ENCODE peak calls at places on chromosomes 12 and 14, in five cellular contexts. Z, E, I, U and R are unnamed samples.
A peak's percentile ranks its signal among the peaks of the same experiment; 100 is the strongest.

GRCh38 chr14:71610797-71611196 is 321.4 kb upstream of the RGS6 start:
- DNase-seq in I (no peak), U (no peak), E (no peak), Z (no peak), R (no peak)

GRCh38 chr12:45178771-45179170 is 37.1 kb upstream of the ANO6 start:
- DNase-seq in Z (no peak), E (no peak), I (no peak), U (no peak), R (no peak)

GRCh38 chr12:32454866-32455265 is 55.5 kb downstream of the FGD4 start:
- DNase-seq in E (no peak), I (no peak), Z (peak; percentile 19), U (no peak), R (no peak)

GRCh38 chr14:38211258-38211735 is 3.6 kb downstream of the SSTR1 start:
- DNase-seq in E (no peak), I (no peak), Z (no peak), U (no peak), R (peak; percentile 77)

GRCh38 chr14:22977684-22978486 is 4.5 kb downstream of the AJUBA start:
- DNase-seq in U (peak; percentile 66), E (no peak), Z (peak; percentile 34), I (peak; percentile 85), R (peak; percentile 63)

GRCh38 chr12:26341481-26341880 is 146.1 kb downstream of the SSPN start:
- DNase-seq in U (no peak), Z (no peak), I (no peak), E (no peak), R (no peak)

GRCh38 chr12:50246873-50247612 is 36.3 kb downstream of the LIMA1 start:
- DNase-seq in E (peak; percentile 96), U (no peak), Z (peak; percentile 28), I (peak; percentile 53), R (peak; percentile 91)

GRCh38 chr12:49232940-49233841 is 31.7 kb upstream of the TUBA1C start:
- DNase-seq in E (no peak), Z (peak; percentile 11), I (peak; percentile 30), U (no peak), R (no peak)

GRCh38 chr12:116529048-116529447 is 30.1 kb upstream of the MAP1LC3B2 start:
- DNase-seq in E (no peak), U (peak; percentile 41), Z (no peak), I (no peak), R (no peak)

GRCh38 chr12:122983789-122984515 is 3.5 kb downstream of the ARL6IP4 start:
- DNase-seq in I (no peak), U (no peak), E (no peak), Z (no peak), R (no peak)

GRCh38 chr14:68405959-68406358 is 386.9 kb downstream of the ZFP36L1 start:
- DNase-seq in Z (no peak), U (no peak), E (no peak), I (no peak), R (no peak)

GRCh38 chr12:118330421-118331018 is 42.2 kb downstream of the TAOK3 start:
- DNase-seq in Z (no peak), E (no peak), U (no peak), I (peak; percentile 40), R (no peak)

GRCh38 chr12:118103231-118103600 is 595 bp downstream of the VSIG10 start:
- DNase-seq in E (no peak), U (no peak), Z (no peak), I (peak; percentile 24), R (peak; percentile 69)

GRCh38 chr14:68655021-68655811 is 137.7 kb downstream of the ZFP36L1 start:
- DNase-seq in U (peak; percentile 20), E (no peak), Z (no peak), I (no peak), R (no peak)

GRCh38 chr14:23154876-23155587 is 28.4 kb downstream of the SLC7A8 start:
- DNase-seq in I (peak; percentile 91), E (no peak), U (peak; percentile 80), Z (peak; percentile 91), R (peak; percentile 88)

GRCh38 chr12:52903855-52904508 is 894 bp downstream of the KRT8 start:
- DNase-seq in Z (peak; percentile 46), E (no peak), U (peak; percentile 50), I (peak; percentile 71), R (no peak)

GRCh38 chr14:103547455-103547940 is 15.0 kb downstream of the BAG5 start:
- DNase-seq in E (no peak), I (no peak), U (no peak), Z (no peak), R (peak; percentile 64)

GRCh38 chr14:56147980-56148901 is 30.0 kb downstream of the PELI2 start:
- DNase-seq in I (no peak), U (no peak), Z (no peak), E (no peak), R (no peak)

GRCh38 chr12:69987453-69988102 is 162.6 kb downstream of the MYRFL start:
- DNase-seq in Z (peak; percentile 5), E (no peak), U (no peak), I (no peak), R (no peak)

GRCh38 chr14:99619873-99620834 is 16.1 kb upstream of the CCDC85C start:
- DNase-seq in U (no peak), Z (no peak), E (no peak), I (peak; percentile 36), R (no peak)

GRCh38 chr14:97485172-97485571 is 688.0 kb downstream of the VRK1 start:
- DNase-seq in E (no peak), U (no peak), I (no peak), Z (no peak), R (no peak)

GRCh38 chr12:6461401-6462233 is 8.9 kb downstream of the VAMP1 start:
- DNase-seq in Z (peak; percentile 24), E (no peak), I (peak; percentile 92), U (peak; percentile 59), R (no peak)

GRCh38 chr14:102066041-102066451 is 20.8 kb downstream of the HSP90AA1 start:
- DNase-seq in Z (no peak), U (no peak), E (no peak), I (no peak), R (no peak)

GRCh38 chr14:61567838-61568571 is 127.3 kb upstream of the HIF1A start:
- DNase-seq in Z (no peak), I (no peak), U (no peak), E (no peak), R (no peak)

GRCh38 chr14:68307769-68308168 is 485.1 kb downstream of the ZFP36L1 start:
- DNase-seq in U (no peak), E (no peak), Z (peak; percentile 30), I (no peak), R (no peak)

GRCh38 chr12:3658327-3659163 is 94.4 kb downstream of the CRACR2A start:
- DNase-seq in I (no peak), Z (no peak), U (no peak), E (no peak), R (no peak)

GRCh38 chr12:119594772-119595445 is 1.3 kb downstream of the TMEM233 start:
- DNase-seq in Z (no peak), E (no peak), U (no peak), I (no peak), R (no peak)

GRCh38 chr12:63084501-63084900 is 66.5 kb downstream of the AVPR1A start:
- DNase-seq in E (no peak), Z (no peak), I (no peak), U (no peak), R (no peak)

GRCh38 chr12:52910248-52910883 is 5.5 kb upstream of the KRT8 start:
- DNase-seq in U (no peak), E (no peak), I (no peak), Z (no peak), R (no peak)

DNA sequence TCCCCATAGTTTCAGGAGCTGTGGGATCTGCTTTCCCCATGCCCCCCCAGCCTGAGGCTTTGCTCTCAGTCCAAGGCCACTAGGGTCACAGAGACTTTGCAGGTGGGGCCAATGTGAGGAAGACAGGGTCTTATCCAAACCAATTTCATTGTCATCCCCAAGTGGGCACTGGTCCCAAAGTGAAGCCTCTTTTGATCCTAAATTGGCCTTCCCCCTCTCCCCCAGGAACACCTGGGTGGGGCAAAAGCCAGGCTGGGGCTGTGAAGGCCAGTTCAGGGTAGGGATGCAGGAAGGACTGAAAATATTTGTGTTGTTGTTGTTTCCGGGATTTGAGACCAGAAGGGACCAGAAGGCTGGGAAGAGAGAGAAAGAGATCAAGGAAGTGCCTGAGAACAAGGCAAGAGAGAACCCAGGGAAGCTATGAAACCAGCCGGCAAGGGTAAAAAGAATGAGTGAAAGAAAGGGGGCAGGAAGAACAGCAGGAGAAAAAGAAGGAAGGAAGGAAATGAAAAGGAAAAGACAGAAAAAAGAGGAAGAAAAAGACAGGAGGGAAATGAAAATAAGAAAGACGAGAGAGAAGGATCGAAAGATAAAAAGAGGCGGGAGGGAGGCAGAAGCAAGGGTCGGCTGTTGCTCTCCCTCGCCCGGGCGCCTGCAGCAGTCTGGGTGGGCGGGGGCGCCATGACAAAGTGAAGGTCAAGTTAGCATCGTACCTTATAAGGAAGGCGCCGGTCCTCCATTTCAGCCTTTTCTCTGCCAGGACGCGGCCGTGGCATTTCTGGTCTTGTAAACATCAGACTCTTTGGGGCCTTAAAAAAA is 7.5 kb upstream of the HOXC11 start:
- DNase-seq in U (no peak), Z (no peak), E (no peak), I (no peak), R (no peak)
- H3K27ac ChIP-seq in U (no peak overlapping the region), Z (no peak overlapping the region), E (peak overlapping the region; percentile 100), I (no peak overlapping the region), R (no peak overlapping the region)

DNA sequence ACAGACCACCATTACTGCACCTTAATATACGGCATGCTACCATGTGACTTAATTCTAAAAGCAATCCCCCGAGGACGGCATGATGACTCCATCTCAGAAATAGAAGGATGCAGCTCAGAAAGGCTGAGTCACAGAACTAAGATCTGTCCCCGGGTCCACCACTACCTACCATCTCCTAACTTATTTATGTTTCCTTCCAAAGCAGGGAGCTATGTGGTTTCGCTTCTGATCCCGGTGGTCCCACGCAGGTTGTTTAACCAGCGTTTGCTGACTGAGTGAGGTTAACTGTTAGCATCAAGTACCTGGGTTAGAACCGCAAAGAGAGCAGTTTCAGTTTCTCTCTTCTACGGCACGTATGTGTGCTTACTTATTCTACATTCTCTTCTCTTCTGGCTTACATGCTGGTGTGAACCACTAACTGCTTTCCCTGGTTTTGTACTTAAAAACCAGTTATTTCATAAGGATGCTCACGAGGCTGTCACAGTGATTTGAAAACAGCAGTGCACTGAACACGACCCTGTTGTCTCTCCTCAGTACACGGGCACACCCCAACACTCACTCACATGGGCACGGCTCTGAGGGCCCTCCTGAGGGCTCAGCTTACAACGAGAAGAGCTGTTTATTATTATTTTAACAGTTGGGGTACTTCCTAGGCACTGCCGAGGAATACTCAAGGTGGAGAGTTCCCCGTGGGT is 66.7 kb downstream of the CCDC88C start:
- DNase-seq in E (no peak), U (no peak), I (no peak), Z (no peak), R (no peak)
- TF ChIP-seq POLR2AphosphoS5 in E (no peak), U (no peak), I (no peak), Z (no peak), R (no peak)

GRCh38 chr12:56721721-56722120 is 3.4 kb downstream of the NACA start:
- DNase-seq in Z (no peak), E (no peak), I (no peak), U (no peak), R (no peak)
- H3K27ac ChIP-seq in Z (peak overlapping the region; percentile 96), E (peak overlapping the region; percentile 100), I (no peak overlapping the region), U (peak overlapping the region; percentile 74), R (peak overlapping the region; percentile 98)

GRCh38 chr12:20028033-20028432 is 340.3 kb upstream of the PDE3A start:
- DNase-seq in U (no peak), Z (no peak), I (no peak), E (no peak), R (no peak)

DNA sequence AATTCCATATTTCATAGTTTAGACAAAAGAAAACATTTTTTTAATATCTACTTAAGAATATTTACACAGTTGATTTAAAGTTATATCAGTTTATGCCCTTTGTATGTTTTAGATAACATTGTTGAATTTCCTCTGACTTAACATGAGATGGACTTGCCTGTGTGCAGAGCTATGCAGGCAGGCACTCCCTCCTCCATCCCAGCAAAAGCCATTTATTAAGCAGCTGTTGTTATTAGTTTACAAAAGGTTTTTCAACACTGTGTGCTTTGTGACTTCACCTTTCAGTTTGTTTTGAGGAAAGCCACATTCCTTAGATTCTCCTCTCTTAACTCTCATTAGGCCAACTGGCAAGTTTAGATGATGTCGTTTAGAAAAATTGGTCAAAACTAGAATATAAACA is 337.5 kb upstream of the PDE3A start:
- DNase-seq in U (no peak), E (no peak), Z (no peak), I (no peak), R (no peak)
- TF ChIP-seq POLR2AphosphoS5 in U (no peak), E (no peak), Z (no peak), I (no peak), R (no peak)